ENCODE peak calls at places on chromosomes 12 and 14, in four cellular contexts. F is occipital lobe, Z is DMS153, X is mucosa of descending colon. G is an unnamed sample.

GRCh38 chr12:40248585-40249297 is 23.9 kb downstream of the LRRK2 start:
- DNase-seq in F (no peak), X (no peak), Z (no peak), G (no peak)

GRCh38 chr12:18752280-18752920 is 14.5 kb downstream of the CAPZA3 start:
- DNase-seq in F (no peak), Z (no peak), X (no peak), G (no peak)

GRCh38 chr14:53295985-53296582 is 143.0 kb upstream of the DDHD1 start:
- DNase-seq in X (no peak), Z (no peak), F (no peak), G (no peak)

GRCh38 chr14:53032838-53033390 is 82.1 kb upstream of the FERMT2 start:
- DNase-seq in F (no peak), X (no peak), Z (no peak), G (no peak)

GRCh38 chr12:64059685-64060084 is 162.4 kb downstream of the KICS2 start:
- DNase-seq in F (no peak), X (no peak), Z (no peak), G (no peak)

GRCh38 chr14:96806836-96807235 is 9.7 kb downstream of the VRK1 start:
- DNase-seq in X (no peak), Z (no peak), F (no peak), G (no peak)

GRCh38 chr14:50344116-50344775 is 32.1 kb downstream of the DMAC2L start:
- DNase-seq in X (no peak), F (no peak), Z (no peak), G (no peak)

GRCh38 chr14:102545461-102546265 is 36.1 kb upstream of the ANKRD9 start:
- DNase-seq in X (no peak), F (no peak), Z (no peak), G (no peak)

GRCh38 chr14:97894552-97894951 is 1097.4 kb downstream of the VRK1 start:
- DNase-seq in X (no peak), F (no peak), Z (no peak), G (no peak)

GRCh38 chr12:92593734-92594402 is 108.9 kb upstream of the PLEKHG7 start:
- DNase-seq in Z (no peak), X (peak; percentile 65), F (no peak), G (no peak)

GRCh38 chr14:94936411-94936892 is 166.5 kb upstream of the GSC start:
- DNase-seq in F (peak; percentile 36), X (peak; percentile 70), Z (peak; percentile 13), G (peak; percentile 46)

GRCh38 chr14:101369194-101369915 is 191.9 kb upstream of the DIO3 start:
- DNase-seq in Z (no peak), X (no peak), F (no peak), G (no peak)

GRCh38 chr12:51904951-51905471 is 2.3 kb upstream of the ACVRL1 start:
- DNase-seq in F (no peak), Z (no peak), X (peak; percentile 30), G (no peak)

GRCh38 chr12:62933871-62934798 is 815 bp downstream of the PPM1H start:
- DNase-seq in Z (no peak), X (peak; percentile 65), F (peak; percentile 57), G (no peak)

GRCh38 chr12:46402861-46403731 is 30.5 kb upstream of the SLC38A2 start:
- DNase-seq in F (no peak), X (no peak), Z (no peak), G (no peak)